ENCODE peak calls at places on chromosomes 7 and 10, in eight cellular contexts. One of them, this sample, is unnamed.
A peak's percentile ranks its signal among the peaks of the same experiment; 100 is the strongest.

GRCh38 chr7:100122067-100122466 is 2.6 kb downstream of the CNPY4 start:
- DNase-seq in SW480: no peak
- DNase-seq in NCI-H1092: peak; percentile 92
- DNase-seq in central memory CD8-positive, alpha-beta T cell: no peak
- DNase-seq in Peyer's patch: no peak
- DNase-seq in fibroblast of lung: no peak
- DNase-seq in kidney: no peak
- DNase-seq in endodermal cell: no peak
- DNase-seq in this sample: no peak

GRCh38 chr7:47474937-47475879 is 106.7 kb downstream of the TNS3 start:
- DNase-seq in kidney: peak; percentile 97
- DNase-seq in central memory CD8-positive, alpha-beta T cell: no peak
- DNase-seq in SW480: peak; percentile 100
- DNase-seq in Peyer's patch: peak; percentile 95
- DNase-seq in endodermal cell: peak; percentile 90
- DNase-seq in fibroblast of lung: peak; percentile 98
- DNase-seq in NCI-H1092: no peak
- DNase-seq in this sample: peak; percentile 93

GRCh38 chr10:77105756-77106155 is 531.9 kb downstream of the KCNMA1 start:
- DNase-seq in endodermal cell: no peak
- DNase-seq in central memory CD8-positive, alpha-beta T cell: no peak
- DNase-seq in fibroblast of lung: peak; percentile 90
- DNase-seq in NCI-H1092: no peak
- DNase-seq in SW480: no peak
- DNase-seq in Peyer's patch: no peak
- DNase-seq in kidney: no peak
- DNase-seq in this sample: no peak

GRCh38 chr7:28155019-28155660 is 25.5 kb downstream of the JAZF1 start:
- DNase-seq in SW480: no peak
- DNase-seq in NCI-H1092: no peak
- DNase-seq in kidney: no peak
- DNase-seq in fibroblast of lung: no peak
- DNase-seq in endodermal cell: no peak
- DNase-seq in central memory CD8-positive, alpha-beta T cell: no peak
- DNase-seq in Peyer's patch: no peak
- DNase-seq in this sample: no peak

GRCh38 chr10:5811387-5811821 is 1.8 kb downstream of the GDI2 start:
- DNase-seq in Peyer's patch: no peak
- DNase-seq in fibroblast of lung: peak; percentile 60
- DNase-seq in NCI-H1092: no peak
- DNase-seq in endodermal cell: no peak
- DNase-seq in central memory CD8-positive, alpha-beta T cell: no peak
- DNase-seq in SW480: peak; percentile 34
- DNase-seq in kidney: no peak
- DNase-seq in this sample: no peak

GRCh38 chr7:149558149-149558861 is 60.7 kb upstream of the ZNF746 start:
- DNase-seq in SW480: no peak
- DNase-seq in kidney: no peak
- DNase-seq in NCI-H1092: no peak
- DNase-seq in endodermal cell: no peak
- DNase-seq in Peyer's patch: no peak
- DNase-seq in fibroblast of lung: peak; percentile 47
- DNase-seq in central memory CD8-positive, alpha-beta T cell: no peak
- DNase-seq in this sample: no peak

GRCh38 chr10:26386800-26387199 is 51.3 kb upstream of the APBB1IP start:
- DNase-seq in fibroblast of lung: no peak
- DNase-seq in Peyer's patch: no peak
- DNase-seq in endodermal cell: no peak
- DNase-seq in kidney: no peak
- DNase-seq in central memory CD8-positive, alpha-beta T cell: no peak
- DNase-seq in SW480: no peak
- DNase-seq in NCI-H1092: no peak
- DNase-seq in this sample: no peak

GRCh38 chr10:6643962-6644361 is 63.9 kb upstream of the PRKCQ start:
- DNase-seq in SW480: no peak
- DNase-seq in fibroblast of lung: no peak
- DNase-seq in Peyer's patch: no peak
- DNase-seq in NCI-H1092: no peak
- DNase-seq in central memory CD8-positive, alpha-beta T cell: no peak
- DNase-seq in kidney: no peak
- DNase-seq in endodermal cell: no peak
- DNase-seq in this sample: no peak

GRCh38 chr7:114554781-114555537 is 140.3 kb downstream of the FOXP2 start:
- DNase-seq in fibroblast of lung: peak; percentile 40
- DNase-seq in kidney: no peak
- DNase-seq in endodermal cell: no peak
- DNase-seq in Peyer's patch: no peak
- DNase-seq in SW480: peak; percentile 36
- DNase-seq in central memory CD8-positive, alpha-beta T cell: no peak
- DNase-seq in NCI-H1092: no peak
- DNase-seq in this sample: no peak

GRCh38 chr10:79070091-79070610 is 1.4 kb downstream of the ZMIZ1 start:
- DNase-seq in NCI-H1092: no peak
- DNase-seq in fibroblast of lung: peak; percentile 54
- DNase-seq in endodermal cell: peak; percentile 69
- DNase-seq in kidney: peak; percentile 90
- DNase-seq in central memory CD8-positive, alpha-beta T cell: no peak
- DNase-seq in Peyer's patch: peak; percentile 60
- DNase-seq in SW480: no peak
- DNase-seq in this sample: peak; percentile 55

GRCh38 chr10:80519936-80520650 is 17.6 kb upstream of the SH2D4B start:
- DNase-seq in SW480: no peak
- DNase-seq in central memory CD8-positive, alpha-beta T cell: no peak
- DNase-seq in Peyer's patch: no peak
- DNase-seq in kidney: peak; percentile 61
- DNase-seq in fibroblast of lung: no peak
- DNase-seq in NCI-H1092: no peak
- DNase-seq in endodermal cell: no peak
- DNase-seq in this sample: no peak

GRCh38 chr7:83077328-83077727 is 85.4 kb downstream of the PCLO start:
- DNase-seq in kidney: no peak
- DNase-seq in endodermal cell: no peak
- DNase-seq in Peyer's patch: no peak
- DNase-seq in SW480: no peak
- DNase-seq in NCI-H1092: no peak
- DNase-seq in central memory CD8-positive, alpha-beta T cell: no peak
- DNase-seq in fibroblast of lung: no peak
- DNase-seq in this sample: no peak

GRCh38 chr10:122530177-122530576 is 30.4 kb upstream of the DMBT1 start:
- DNase-seq in SW480: no peak
- DNase-seq in central memory CD8-positive, alpha-beta T cell: no peak
- DNase-seq in endodermal cell: no peak
- DNase-seq in Peyer's patch: peak; percentile 36
- DNase-seq in kidney: no peak
- DNase-seq in NCI-H1092: no peak
- DNase-seq in fibroblast of lung: no peak
- DNase-seq in this sample: no peak

GRCh38 chr7:2820508-2820934 is 23.6 kb downstream of the GNA12 start:
- DNase-seq in SW480: no peak
- DNase-seq in kidney: peak; percentile 89
- DNase-seq in central memory CD8-positive, alpha-beta T cell: no peak
- DNase-seq in NCI-H1092: no peak
- DNase-seq in Peyer's patch: peak; percentile 77
- DNase-seq in endodermal cell: no peak
- DNase-seq in fibroblast of lung: peak; percentile 98
- DNase-seq in this sample: peak; percentile 77

GRCh38 chr10:47022311-47023131 is 111.3 kb downstream of the PTPN20 start:
- DNase-seq in Peyer's patch: no peak
- DNase-seq in SW480: no peak
- DNase-seq in endodermal cell: peak; percentile 41
- DNase-seq in fibroblast of lung: peak; percentile 6
- DNase-seq in central memory CD8-positive, alpha-beta T cell: no peak
- DNase-seq in NCI-H1092: no peak
- DNase-seq in kidney: peak; percentile 72
- DNase-seq in this sample: peak; percentile 10

GRCh38 chr10:49512121-49512809 is 26.7 kb downstream of the ERCC6 start:
- DNase-seq in kidney: no peak
- DNase-seq in endodermal cell: no peak
- DNase-seq in NCI-H1092: no peak
- DNase-seq in central memory CD8-positive, alpha-beta T cell: no peak
- DNase-seq in Peyer's patch: no peak
- DNase-seq in fibroblast of lung: peak; percentile 54
- DNase-seq in SW480: peak; percentile 56
- DNase-seq in this sample: no peak

This sample was measured in right lobe of liver.